ENCODE peak calls at places on chromosomes 1 and 21, in five cellular contexts. B, Y, V, M and F are unnamed samples. For H3K4me1, the result is how much of the 10 kb centered on the place peaks cover.

GRCh38 chr1:15501208-15502032 is 22.6 kb downstream of the CASP9 start:
- DNase-seq in V (peak), M (no peak), B (peak), Y (peak), F (peak)

GRCh38 chr1:91744973-91745648 is 140.8 kb downstream of the TGFBR3 start:
- DNase-seq in V (no peak), Y (no peak), M (peak), B (no peak), F (peak)

GRCh38 chr1:169538998-169539871 is 47.0 kb downstream of the F5 start:
- DNase-seq in M (no peak), Y (peak), V (peak), B (no peak), F (no peak)

GRCh38 chr1:94863297-94863911 is 43.2 kb downstream of the SLC44A3 start:
- DNase-seq in B (no peak), M (no peak), Y (peak), V (peak), F (no peak)

GRCh38 chr1:224589006-224589405 is 27.1 kb upstream of the CNIH3 start:
- DNase-seq in Y (no peak), B (no peak), V (peak), M (no peak), F (no peak)

GRCh38 chr1:109975718-109976117 is 8.8 kb upstream of the AHCYL1 start:
- DNase-seq in B (no peak), Y (peak), V (peak), M (no peak), F (no peak)

GRCh38 chr1:176849281-176849680 is 315.2 kb downstream of the ASTN1 start:
- DNase-seq in M (no peak), B (no peak), Y (no peak), V (no peak), F (no peak)

GRCh38 chr1:223233019-223233409 is 90.0 kb upstream of the TLR5 start:
- DNase-seq in B (no peak), Y (no peak), V (no peak), M (no peak), F (no peak)

GRCh38 chr1:25958475-25958874 is 39.4 kb downstream of the PAFAH2 start:
- DNase-seq in M (no peak), Y (peak), V (peak), B (no peak), F (no peak)

GRCh38 chr1:58839147-58839795 is 55.4 kb upstream of the JUN start:
- DNase-seq in B (no peak), M (no peak), Y (no peak), V (no peak), F (no peak)

GRCh38 chr1:225694151-225694603 is 41.3 kb upstream of the ENAH start:
- DNase-seq in Y (no peak), V (peak), M (no peak), B (no peak), F (peak)

GRCh38 chr1:61865646-61866220 is 123.5 kb downstream of the PATJ start:
- DNase-seq in V (no peak), B (no peak), M (no peak), Y (no peak), F (no peak)

GRCh38 chr1:115453666-115454065 is 115.6 kb upstream of the NGF start:
- DNase-seq in B (no peak), M (no peak), Y (no peak), V (peak), F (no peak)

DNA sequence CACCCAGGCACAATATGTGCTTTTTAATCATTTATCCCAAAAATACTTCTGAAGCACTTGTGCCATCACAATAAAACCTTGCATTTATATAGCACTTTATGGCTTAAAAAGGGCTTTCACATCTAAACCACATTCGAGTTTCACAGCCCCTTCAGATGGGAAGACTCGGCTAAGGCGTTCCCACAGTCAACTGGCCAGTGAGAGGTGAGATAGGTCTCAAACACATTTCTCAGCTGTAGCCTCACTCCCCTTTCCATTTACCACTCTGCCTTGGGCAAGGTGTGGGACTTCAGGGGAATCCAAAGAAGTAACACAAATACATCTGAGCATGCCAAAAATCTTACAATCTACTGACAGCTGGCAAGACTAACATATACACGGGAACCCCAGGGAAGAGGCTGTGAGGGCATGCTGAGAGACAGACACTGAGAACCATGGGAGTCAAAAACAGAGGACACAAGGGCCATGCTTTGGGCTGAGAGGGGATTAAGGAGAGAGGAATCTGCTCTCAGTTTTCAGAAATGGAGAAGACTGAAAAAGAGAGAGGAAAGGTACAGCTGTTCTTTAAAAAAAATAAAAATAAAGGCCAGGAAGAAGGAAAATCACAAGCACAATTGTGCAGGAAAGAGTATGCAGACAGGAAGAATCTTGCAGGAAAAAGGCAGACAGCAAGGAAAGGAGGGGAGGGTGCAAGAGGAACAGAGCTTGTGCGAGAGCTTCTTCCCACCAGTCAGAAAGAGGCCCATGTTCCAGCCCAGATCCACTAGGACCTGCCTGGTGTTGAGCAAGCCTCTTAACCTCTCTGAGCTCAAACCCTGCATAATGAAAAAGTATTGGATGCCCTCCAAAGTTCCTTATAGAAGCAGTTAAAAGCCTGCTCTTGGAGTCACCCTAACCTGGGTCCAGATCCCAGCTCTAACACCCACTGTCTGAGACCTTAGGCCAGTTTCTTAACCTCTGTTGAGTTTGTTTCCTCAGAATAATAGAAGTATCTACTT is 73.5 kb downstream of the JAK1 start:
- DNase-seq in B (no peak), V (peak), M (no peak), Y (no peak), F (no peak)
- H3K4me1 ChIP-seq in B (under half), V (under half), M (under half), Y (under half), F (half or more)

GRCh38 chr21:29832217-29832616 is 107.6 kb downstream of the GRIK1 start:
- DNase-seq in B (no peak), V (no peak), M (no peak), Y (no peak), F (no peak)

GRCh38 chr21:29829514-29830255 is 110.1 kb downstream of the GRIK1 start:
- DNase-seq in Y (peak), B (no peak), M (no peak), V (no peak), F (no peak)

GRCh38 chr21:29834617-29835016 is 105.2 kb downstream of the GRIK1 start:
- DNase-seq in V (no peak), Y (no peak), B (no peak), M (no peak), F (no peak)
- H3K4me1 ChIP-seq in V (under half), Y (under half), B (under half), M (under half), F (under half)

DNA sequence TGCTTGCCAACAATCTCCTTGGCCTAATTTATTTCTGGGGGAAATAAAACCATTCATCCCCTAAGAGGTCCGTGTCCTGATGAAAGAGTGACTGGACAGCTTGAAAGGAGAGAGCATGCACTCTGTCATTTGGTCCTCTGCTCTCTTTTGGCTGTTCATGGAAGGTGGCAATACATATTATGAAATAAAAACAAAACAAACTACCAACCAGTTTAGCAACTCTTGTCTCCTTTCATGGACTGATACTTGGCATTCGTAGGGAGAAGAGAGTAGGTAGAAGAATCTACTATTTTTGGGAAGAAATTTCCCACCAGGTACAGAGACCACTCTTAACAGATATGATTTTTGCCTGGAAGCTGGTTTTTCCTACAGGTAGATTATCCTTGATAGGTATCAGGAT is 746 bp upstream of the C1orf116 start:
- DNase-seq in V (no peak), B (no peak), Y (no peak), M (no peak), F (no peak)
- H3K4me1 ChIP-seq in V (under half), B (under half), Y (half or more), M (under half), F (under half)

DNA sequence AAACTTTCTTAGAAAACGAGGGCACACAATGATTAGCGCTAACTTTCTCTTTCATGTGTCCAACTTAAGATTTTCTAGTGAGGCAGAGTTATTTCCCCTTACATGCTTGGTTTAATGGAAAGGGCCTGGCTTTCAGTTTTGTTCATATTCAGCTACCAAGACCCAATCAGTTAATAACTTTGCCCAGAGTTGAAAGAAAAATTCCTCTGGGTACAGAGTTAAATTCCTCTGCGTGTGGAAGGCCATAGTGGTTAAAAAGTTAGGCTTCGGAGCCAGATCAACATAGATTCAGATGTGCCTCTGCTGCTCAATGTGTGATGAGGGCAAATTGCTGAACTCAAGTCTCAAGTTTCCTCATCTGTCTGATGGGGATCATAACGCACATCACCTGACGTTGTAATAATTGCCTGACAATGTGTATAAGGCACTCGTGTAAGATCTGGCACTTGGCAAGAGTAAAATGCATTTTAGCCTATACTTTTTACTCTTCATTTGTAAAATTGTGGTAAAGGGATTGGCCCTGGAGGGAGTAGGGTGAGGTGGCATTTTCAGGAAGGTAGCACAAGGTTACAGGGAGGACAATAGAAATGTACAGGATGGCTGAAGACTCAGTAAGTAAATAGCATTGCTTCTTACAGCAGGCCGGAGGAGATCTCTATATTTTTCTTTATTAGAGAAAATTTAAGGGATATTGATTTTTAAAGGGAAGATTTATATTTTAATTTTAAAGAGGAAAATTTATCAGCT is 103.4 kb downstream of the ROR1 start:
- DNase-seq in M (no peak), B (no peak), V (no peak), Y (no peak), F (no peak)
- H3K4me1 ChIP-seq in M (half or more), B (under half), V (half or more), Y (half or more), F (half or more)

DNA sequence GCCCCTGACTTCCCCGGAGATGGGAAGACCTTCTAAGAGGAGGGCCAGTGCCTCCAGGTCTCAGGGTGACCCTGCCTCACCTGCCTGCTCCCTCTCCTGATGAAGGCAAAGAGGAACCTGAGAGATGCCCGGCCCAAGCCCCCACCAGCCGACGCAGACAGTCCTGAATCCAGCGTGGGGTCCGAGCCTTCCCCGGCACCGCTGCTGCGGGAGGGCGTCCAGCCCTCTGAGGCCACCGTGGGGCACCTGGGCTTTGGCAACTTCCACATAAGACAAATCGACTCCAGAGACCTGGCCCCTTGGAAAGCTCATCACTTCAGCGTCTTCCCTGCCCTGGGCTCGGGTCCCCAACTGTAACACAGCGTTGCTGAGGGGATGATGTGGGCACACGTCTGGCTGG is 122.2 kb downstream of the CASZ1 start:
- DNase-seq in V (no peak), M (no peak), Y (no peak), B (no peak), F (no peak)
- H3K4me1 ChIP-seq in V (under half), M (half or more), Y (under half), B (under half), F (half or more)

GRCh38 chr1:3788756-3789420 is 7.4 kb downstream of the LRRC47 start:
- DNase-seq in M (no peak), V (no peak), Y (no peak), B (no peak), F (no peak)
- H3K4me1 ChIP-seq in M (under half), V (under half), Y (under half), B (under half), F (half or more)